ENCODE peak calls at places on chromosomes 6 and 20, in five cellular contexts. One of them, this sample, is unnamed.

GRCh38 chr6:112253842-112254816 is at the start of gene LAMA4:
- DNase-seq in PC-3: peak
- DNase-seq in esophagus squamous epithelium: no peak
- DNase-seq in right lobe of liver: peak
- DNase-seq in RWPE2: no peak
- DNase-seq in this sample: peak

GRCh38 chr6:13508711-13509705 is 21.6 kb upstream of the GFOD1 start:
- DNase-seq in esophagus squamous epithelium: no peak
- DNase-seq in PC-3: peak
- DNase-seq in RWPE2: no peak
- DNase-seq in right lobe of liver: no peak
- DNase-seq in this sample: peak

GRCh38 chr20:8764289-8764962 is 304.5 kb upstream of the PLCB4 start:
- DNase-seq in PC-3: peak
- DNase-seq in RWPE2: no peak
- DNase-seq in right lobe of liver: no peak
- DNase-seq in esophagus squamous epithelium: no peak
- DNase-seq in this sample: no peak

GRCh38 chr6:155315516-155315871 is 1.2 kb upstream of the TFB1M start:
- DNase-seq in PC-3: no peak
- DNase-seq in right lobe of liver: no peak
- DNase-seq in esophagus squamous epithelium: no peak
- DNase-seq in RWPE2: no peak
- DNase-seq in this sample: no peak

GRCh38 chr6:116446399-116446798 is 14.8 kb upstream of the CALHM6 start:
- DNase-seq in esophagus squamous epithelium: no peak
- DNase-seq in RWPE2: no peak
- DNase-seq in right lobe of liver: no peak
- DNase-seq in PC-3: peak
- DNase-seq in this sample: peak

GRCh38 chr6:19301980-19302379 is 535.2 kb upstream of the ID4 start:
- DNase-seq in right lobe of liver: no peak
- DNase-seq in PC-3: peak
- DNase-seq in RWPE2: no peak
- DNase-seq in esophagus squamous epithelium: no peak
- DNase-seq in this sample: peak

GRCh38 chr6:11368760-11369159 is 136.3 kb upstream of the NEDD9 start:
- DNase-seq in PC-3: peak
- DNase-seq in RWPE2: no peak
- DNase-seq in esophagus squamous epithelium: no peak
- DNase-seq in right lobe of liver: no peak
- DNase-seq in this sample: no peak

GRCh38 chr6:30781697-30782424 is 37.5 kb upstream of the IER3 start:
- DNase-seq in PC-3: peak
- DNase-seq in RWPE2: peak
- DNase-seq in right lobe of liver: peak
- DNase-seq in esophagus squamous epithelium: peak
- DNase-seq in this sample: peak

GRCh38 chr6:11263185-11263817 is 30.8 kb upstream of the NEDD9 start:
- DNase-seq in esophagus squamous epithelium: no peak
- DNase-seq in PC-3: peak
- DNase-seq in right lobe of liver: peak
- DNase-seq in RWPE2: no peak
- DNase-seq in this sample: peak

GRCh38 chr20:33773412-33774089 is 37.6 kb upstream of the CHMP4B start:
- DNase-seq in PC-3: no peak
- DNase-seq in right lobe of liver: no peak
- DNase-seq in RWPE2: no peak
- DNase-seq in esophagus squamous epithelium: no peak
- DNase-seq in this sample: no peak

GRCh38 chr6:127737768-127738167 is 160.8 kb downstream of the C6orf58 start:
- DNase-seq in PC-3: no peak
- DNase-seq in RWPE2: no peak
- DNase-seq in esophagus squamous epithelium: no peak
- DNase-seq in right lobe of liver: no peak
- DNase-seq in this sample: no peak
- H3K27ac ChIP-seq in PC-3: no peak
- H3K27ac ChIP-seq in RWPE2: no peak
- H3K27ac ChIP-seq in esophagus squamous epithelium: no peak
- H3K27ac ChIP-seq in right lobe of liver: no peak
- H3K27ac ChIP-seq in this sample: no peak

GRCh38 chr20:51411867-51412266 is 130.7 kb downstream of the NFATC2 start:
- DNase-seq in esophagus squamous epithelium: no peak
- DNase-seq in RWPE2: no peak
- DNase-seq in right lobe of liver: no peak
- DNase-seq in PC-3: no peak
- DNase-seq in this sample: no peak
- H3K27ac ChIP-seq in esophagus squamous epithelium: no peak
- H3K27ac ChIP-seq in RWPE2: no peak
- H3K27ac ChIP-seq in right lobe of liver: peak
- H3K27ac ChIP-seq in PC-3: no peak
- H3K27ac ChIP-seq in this sample: peak

DNA sequence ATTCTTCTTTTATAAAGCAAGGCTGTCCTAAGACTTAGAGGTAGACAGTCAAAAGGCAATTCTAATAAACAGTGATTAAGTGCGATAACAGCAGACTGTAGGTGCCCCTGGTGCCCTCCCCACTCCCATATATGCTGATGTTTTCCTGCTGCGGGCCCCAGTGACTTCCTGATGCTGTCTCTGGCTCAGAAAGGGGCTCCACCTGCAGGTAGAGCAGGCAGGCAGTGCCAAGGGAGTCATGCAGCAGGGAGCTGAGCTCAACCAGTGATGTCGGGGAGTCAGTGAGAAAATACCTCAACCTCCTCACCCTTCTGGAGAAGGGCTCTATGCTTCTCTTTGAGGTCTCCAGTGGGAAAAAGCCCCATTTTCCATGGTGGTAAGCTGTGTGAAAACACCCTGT is 126.7 kb upstream of the SSTR4 start:
- DNase-seq in right lobe of liver: no peak
- DNase-seq in esophagus squamous epithelium: no peak
- DNase-seq in PC-3: no peak
- DNase-seq in RWPE2: no peak
- DNase-seq in this sample: no peak
- H3K27ac ChIP-seq in right lobe of liver: no peak
- H3K27ac ChIP-seq in esophagus squamous epithelium: no peak
- H3K27ac ChIP-seq in PC-3: no peak
- H3K27ac ChIP-seq in RWPE2: no peak
- H3K27ac ChIP-seq in this sample: no peak

GRCh38 chr20:47432251-47433210 is 69.2 kb upstream of the NCOA3 start:
- DNase-seq in PC-3: peak
- DNase-seq in RWPE2: peak
- DNase-seq in right lobe of liver: no peak
- DNase-seq in esophagus squamous epithelium: no peak
- DNase-seq in this sample: peak
- H3K27ac ChIP-seq in PC-3: peak
- H3K27ac ChIP-seq in RWPE2: peak
- H3K27ac ChIP-seq in right lobe of liver: no peak
- H3K27ac ChIP-seq in esophagus squamous epithelium: peak
- H3K27ac ChIP-seq in this sample: no peak

GRCh38 chr6:56483929-56484328 is 158.8 kb downstream of the DST start:
- DNase-seq in right lobe of liver: no peak
- DNase-seq in RWPE2: no peak
- DNase-seq in esophagus squamous epithelium: no peak
- DNase-seq in PC-3: peak
- DNase-seq in this sample: peak
- H3K27ac ChIP-seq in right lobe of liver: no peak
- H3K27ac ChIP-seq in RWPE2: no peak
- H3K27ac ChIP-seq in esophagus squamous epithelium: no peak
- H3K27ac ChIP-seq in PC-3: peak
- H3K27ac ChIP-seq in this sample: peak

DNA sequence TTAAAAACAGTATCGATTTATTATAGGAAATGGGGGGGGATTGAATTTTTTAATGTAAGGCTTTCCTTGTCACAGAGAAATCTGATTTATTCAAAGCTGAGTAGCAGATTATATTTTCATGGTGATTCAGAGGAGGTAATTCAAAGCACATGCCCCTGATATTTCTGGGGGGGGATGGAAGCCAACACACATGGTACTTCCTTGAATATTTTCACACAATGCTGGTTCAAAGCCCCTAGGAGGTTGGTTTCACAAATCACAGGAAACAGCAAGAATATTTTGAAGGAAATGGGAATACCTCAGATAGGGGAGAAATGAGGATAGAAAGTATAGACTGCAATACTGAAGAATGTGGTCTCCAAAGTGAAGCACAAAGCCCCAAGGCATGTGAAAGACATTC is 98.8 kb downstream of the RTN4IP1 start:
- DNase-seq in esophagus squamous epithelium: no peak
- DNase-seq in PC-3: no peak
- DNase-seq in RWPE2: no peak
- DNase-seq in right lobe of liver: no peak
- DNase-seq in this sample: no peak
- H3K27ac ChIP-seq in esophagus squamous epithelium: no peak
- H3K27ac ChIP-seq in PC-3: no peak
- H3K27ac ChIP-seq in RWPE2: peak
- H3K27ac ChIP-seq in right lobe of liver: no peak
- H3K27ac ChIP-seq in this sample: no peak